ENCODE peak calls at places on chromosome 2, in five cellular contexts. O, S, G, K and Q are unnamed samples.
A peak's percentile ranks its signal among the peaks of the same experiment; 100 is the strongest.

GRCh38 chr2:64831134-64831976 is 157.8 kb upstream of the SLC1A4 start:
- DNase-seq in O (peak; percentile 81), S (peak; percentile 81), G (peak; percentile 98), K (peak; percentile 100), Q (peak; percentile 76)

GRCh38 chr2:1502891-1503304 is 89.6 kb downstream of the TPO start:
- DNase-seq in O (no peak), S (no peak), G (no peak), K (no peak), Q (peak; percentile 54)

GRCh38 chr2:202135111-202135874 is 62.2 kb downstream of the KIAA2012 start:
- DNase-seq in O (peak; percentile 51), S (no peak), G (peak; percentile 75), K (peak; percentile 98), Q (no peak)

GRCh38 chr2:69994166-69994565 is 32.7 kb upstream of the ASPRV1 start:
- DNase-seq in O (no peak), S (peak; percentile 11), G (no peak), K (no peak), Q (no peak)

GRCh38 chr2:6885968-6886367 is 8.4 kb downstream of the RSAD2 start:
- DNase-seq in O (no peak), S (no peak), G (no peak), K (no peak), Q (no peak)

GRCh38 chr2:31812051-31812798 is 198.6 kb downstream of the MEMO1 start:
- DNase-seq in O (peak; percentile 58), S (no peak), G (no peak), K (peak; percentile 44), Q (no peak)

GRCh38 chr2:54666131-54666637 is 57.3 kb upstream of the EML6 start:
- DNase-seq in O (no peak), S (no peak), G (peak; percentile 44), K (peak; percentile 78), Q (no peak)

GRCh38 chr2:123715467-123715982 is 309.6 kb upstream of the CNTNAP5 start:
- DNase-seq in O (no peak), S (no peak), G (no peak), K (no peak), Q (no peak)

GRCh38 chr2:160109939-160110673 is 47.7 kb upstream of the PLA2R1 start:
- DNase-seq in O (peak; percentile 52), S (no peak), G (peak; percentile 82), K (peak; percentile 75), Q (peak; percentile 60)

GRCh38 chr2:119119076-119119710 is 39.4 kb downstream of the C1QL2 start:
- DNase-seq in O (no peak), S (no peak), G (no peak), K (no peak), Q (no peak)

GRCh38 chr2:127631997-127632581 is 13.9 kb upstream of the GPR17 start:
- DNase-seq in O (no peak), S (no peak), G (no peak), K (no peak), Q (no peak)

GRCh38 chr2:214896287-214896686 is 86.8 kb upstream of the BARD1 start:
- DNase-seq in O (no peak), S (no peak), G (no peak), K (no peak), Q (no peak)